ENCODE peak calls at places on chromosomes 16 and 17, in six cellular contexts. D, X, I, M, H and T are unnamed samples. For H3K27me3, the result is how much of the 10 kb centered on the place peaks cover.

GRCh38 chr17:65814418-65814817 is 253.0 kb upstream of the AXIN2 start:
- DNase-seq in H (no peak), X (no peak), D (no peak), I (no peak), M (no peak), T (no peak)

GRCh38 chr16:11560701-11561439 is 25.8 kb downstream of the LITAF start:
- DNase-seq in H (no peak), M (peak), D (no peak), X (no peak), I (no peak), T (no peak)

GRCh38 chr17:48453447-48453846 is 23.4 kb upstream of the SKAP1 start:
- DNase-seq in H (no peak), D (no peak), I (no peak), M (no peak), X (no peak), T (no peak)

GRCh38 chr16:47377156-47377555 is 83.7 kb downstream of the ITFG1 start:
- DNase-seq in X (no peak), I (no peak), M (no peak), D (peak), H (no peak), T (no peak)

GRCh38 chr17:77427471-77427991 is 286.8 kb downstream of the SEC14L1 start:
- DNase-seq in X (no peak), I (no peak), D (peak), H (no peak), M (no peak), T (peak)

GRCh38 chr17:42779942-42780815 is at the start of gene WNK4:
- DNase-seq in H (no peak), D (peak), M (no peak), X (peak), I (no peak), T (no peak)

GRCh38 chr17:3974138-3974687 is 10.0 kb upstream of the ATP2A3 start:
- DNase-seq in I (no peak), H (no peak), D (no peak), X (no peak), M (no peak), T (no peak)

GRCh38 chr16:84413605-84414004 is 45.3 kb downstream of the ATP2C2 start:
- DNase-seq in H (no peak), X (no peak), M (no peak), I (no peak), D (no peak), T (no peak)

GRCh38 chr16:17723735-17724134 is 253.0 kb upstream of the XYLT1 start:
- DNase-seq in D (peak), M (no peak), I (no peak), X (no peak), H (no peak), T (no peak)

GRCh38 chr17:74059471-74059870 is 144.0 kb upstream of the RPL38 start:
- DNase-seq in H (no peak), I (no peak), X (no peak), M (no peak), D (no peak), T (no peak)

GRCh38 chr17:74054249-74054648 is 149.2 kb upstream of the RPL38 start:
- DNase-seq in H (no peak), X (no peak), I (no peak), D (no peak), M (no peak), T (no peak)

GRCh38 chr17:74051348-74051747 is 152.1 kb upstream of the RPL38 start:
- DNase-seq in H (no peak), M (no peak), D (no peak), I (no peak), X (no peak), T (no peak)

GRCh38 chr17:74052993-74053744 is 150.3 kb upstream of the RPL38 start:
- DNase-seq in M (no peak), I (no peak), X (no peak), D (no peak), H (no peak), T (no peak)

DNA sequence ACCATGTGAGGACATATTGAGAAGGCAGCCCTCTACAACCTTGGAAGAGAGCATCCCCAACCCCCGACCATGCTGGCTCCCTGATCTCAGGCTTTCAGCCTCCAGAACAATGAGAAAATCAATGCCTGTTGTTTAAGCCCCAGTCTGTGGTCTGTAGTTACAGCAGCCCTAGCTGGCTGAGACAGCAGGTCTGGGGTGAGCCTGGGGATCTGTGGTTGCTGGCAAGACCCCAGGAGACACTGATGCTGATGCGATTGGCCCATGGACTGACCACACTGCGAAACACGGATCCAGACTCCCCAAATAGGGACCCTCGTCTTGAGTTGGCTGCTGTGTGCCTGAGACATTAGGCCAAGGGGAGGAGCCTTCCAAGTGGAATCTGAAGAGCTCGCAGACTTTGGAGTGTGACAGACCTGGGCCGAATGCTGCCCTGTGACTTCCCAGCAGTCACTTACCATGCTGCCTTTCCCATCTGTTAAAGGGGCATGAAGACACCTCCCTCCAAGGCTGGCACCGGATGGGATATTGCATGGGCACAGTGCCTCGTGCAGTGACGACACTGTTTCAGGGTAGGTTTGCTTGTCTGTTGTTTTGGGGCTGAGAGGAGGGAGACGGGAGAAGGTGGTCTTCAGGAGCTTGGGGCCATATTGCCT is 147.8 kb upstream of the RPL38 start:
- DNase-seq in M (no peak), I (no peak), X (no peak), H (no peak), D (no peak), T (peak)
- H3K27me3 ChIP-seq in M (under half), I (under half), X (under half), H (half or more), D (under half), T (under half)

GRCh38 chr17:1165836-1166235 is 13.9 kb downstream of the ABR start:
- DNase-seq in X (no peak), D (no peak), H (no peak), M (no peak), I (no peak), T (no peak)
- H3K27ac ChIP-seq in X (no peak), D (no peak), H (no peak), M (no peak), I (no peak), T (no peak)

GRCh38 chr17:46811978-46812583 is 6.4 kb downstream of the WNT3 start:
- DNase-seq in H (no peak), D (peak), M (no peak), X (no peak), I (no peak), T (no peak)
- H3K27me3 ChIP-seq in H (under half), D (under half), M (under half), X (under half), I (under half), T (under half)

DNA sequence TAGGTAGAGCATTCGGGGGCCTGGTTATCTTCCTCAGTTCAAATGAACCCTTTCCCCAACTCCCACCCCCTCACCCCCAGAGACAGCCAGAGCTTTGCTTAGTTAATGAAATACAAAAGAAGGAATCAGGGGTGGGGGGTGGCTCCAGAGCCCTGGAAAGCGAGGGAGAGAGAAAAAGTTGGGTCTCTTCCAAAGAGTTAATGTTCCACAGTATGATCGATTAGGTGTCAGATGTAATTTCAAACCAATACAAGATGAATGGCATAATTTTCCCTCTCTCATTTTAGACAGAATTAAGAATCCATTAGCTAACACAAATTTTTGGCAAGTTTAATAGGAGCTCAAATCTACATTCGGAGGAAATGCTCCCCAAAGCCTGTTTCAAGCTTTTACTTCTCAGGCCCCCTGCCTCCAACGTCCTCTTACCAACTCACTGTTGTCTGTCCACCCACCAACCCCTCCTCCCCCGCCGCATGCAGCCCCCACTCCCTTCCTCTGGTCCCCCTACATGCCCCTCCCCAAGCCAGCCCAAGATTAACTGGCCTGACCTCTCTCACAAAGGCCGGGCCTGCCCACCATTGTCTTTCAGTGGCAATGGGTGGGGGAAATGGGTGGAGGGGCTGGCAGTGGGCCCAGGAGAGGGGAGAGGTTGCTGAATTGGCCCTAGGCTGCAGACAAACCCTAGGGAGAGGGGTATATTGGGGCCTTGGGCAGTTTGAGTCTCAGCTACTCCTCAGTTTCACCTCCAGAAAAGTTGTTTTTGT is 28.2 kb downstream of the NEUROD2 start:
- DNase-seq in X (peak), H (no peak), I (no peak), M (no peak), D (no peak), T (no peak)
- H3K27ac ChIP-seq in X (no peak), H (no peak), I (no peak), M (no peak), D (no peak), T (no peak)

GRCh38 chr16:86574646-86575045 is 3.7 kb upstream of the FOXL1 start:
- DNase-seq in M (no peak), H (no peak), I (no peak), X (no peak), D (no peak), T (no peak)
- H3K27me3 ChIP-seq in M (under half), H (under half), I (under half), X (half or more), D (under half), T (under half)